ENCODE peak calls at places on chromosome 15, in four cellular contexts. X is glutamatergic neuron, Q is ELR, T is body of pancreas. R is an unnamed sample.

GRCh38 chr15:88454867-88455810 is 12.0 kb downstream of the MRPL46 start:
- DNase-seq in T (peak; percentile 67), X (peak; percentile 75), Q (peak; percentile 81), R (no peak)

GRCh38 chr15:25860885-25861866 is 2.0 kb downstream of the ATP10A start:
- DNase-seq in Q (no peak), T (no peak), X (no peak), R (no peak)

GRCh38 chr15:73991726-73992593 is at the start of gene STOML1:
- DNase-seq in T (peak; percentile 93), X (peak; percentile 98), Q (peak; percentile 93), R (peak; percentile 97)

GRCh38 chr15:51369451-51369761 is 28.0 kb downstream of the GLDN start:
- DNase-seq in Q (no peak), T (no peak), X (no peak), R (no peak)

GRCh38 chr15:63572749-63573464 is 24.3 kb upstream of the FBXL22 start:
- DNase-seq in X (no peak), Q (no peak), T (no peak), R (no peak)

GRCh38 chr15:68204361-68204760 is 771 bp downstream of the CALML4 start:
- DNase-seq in Q (no peak), X (no peak), T (no peak), R (no peak)

GRCh38 chr15:100111103-100112060 is 230.4 kb downstream of the ADAMTS17 start:
- DNase-seq in Q (peak; percentile 81), T (no peak), X (no peak), R (peak; percentile 86)

GRCh38 chr15:95470997-95471692 is 859.4 kb upstream of the NR2F2 start:
- DNase-seq in X (no peak), T (no peak), Q (no peak), R (no peak)

GRCh38 chr15:42728562-42728961 is 8.4 kb downstream of the CDAN1 start:
- DNase-seq in T (no peak), Q (no peak), X (no peak), R (peak; percentile 36)

GRCh38 chr15:59794229-59794886 is 105.2 kb upstream of the BNIP2 start:
- DNase-seq in Q (no peak), T (no peak), X (no peak), R (no peak)

GRCh38 chr15:57573151-57573550 is 18.6 kb upstream of the MYZAP start:
- DNase-seq in T (no peak), X (no peak), Q (no peak), R (no peak)

GRCh38 chr15:88835119-88835518 is 31.9 kb downstream of the ACAN start:
- DNase-seq in Q (no peak), T (no peak), X (no peak), R (no peak)

GRCh38 chr15:77605582-77605981 is 27.1 kb downstream of the LINGO1 start:
- DNase-seq in T (no peak), X (no peak), Q (no peak), R (no peak)

GRCh38 chr15:60328852-60329443 is 68.8 kb downstream of the ANXA2 start:
- DNase-seq in Q (peak; percentile 53), T (no peak), X (peak; percentile 34), R (no peak)

GRCh38 chr15:44435893-44436667 is 8.7 kb downstream of the CTDSPL2 start:
- DNase-seq in Q (peak; percentile 63), X (no peak), T (no peak), R (no peak)

GRCh38 chr15:93152951-93153350 is 63.9 kb upstream of the RGMA start:
- DNase-seq in X (no peak), T (peak; percentile 53), Q (no peak), R (no peak)

GRCh38 chr15:79967331-79968182 is 3.4 kb downstream of the BCL2A1 start:
- DNase-seq in Q (no peak), X (no peak), T (no peak), R (no peak)

GRCh38 chr15:65328506-65329297 is 24.2 kb downstream of the RNU5B-1 start:
- DNase-seq in X (peak; percentile 11), Q (no peak), T (no peak), R (no peak)